ENCODE peak calls at places on chromosomes 13 and 19, in six cellular contexts. One of them, this sample, is unnamed.

GRCh38 chr13:20993661-20994440 is 67.5 kb downstream of the LATS2 start:
- DNase-seq in tibial nerve: no peak
- DNase-seq in sigmoid colon: no peak
- DNase-seq in HepG2: no peak
- DNase-seq in H1: no peak
- DNase-seq in transverse colon: no peak
- DNase-seq in this sample: no peak

GRCh38 chr19:19329199-19329598 is 8.6 kb downstream of the MAU2 start:
- DNase-seq in tibial nerve: no peak
- DNase-seq in sigmoid colon: no peak
- DNase-seq in HepG2: no peak
- DNase-seq in H1: no peak
- DNase-seq in transverse colon: no peak
- DNase-seq in this sample: no peak

GRCh38 chr19:46697142-46697960 is 19.6 kb downstream of the PRKD2 start:
- DNase-seq in tibial nerve: peak; percentile 79
- DNase-seq in sigmoid colon: peak; percentile 94
- DNase-seq in HepG2: no peak
- DNase-seq in H1: peak; percentile 96
- DNase-seq in transverse colon: peak; percentile 96
- DNase-seq in this sample: peak; percentile 94

GRCh38 chr19:3459322-3459881 is 20.9 kb downstream of the SMIM24 start:
- DNase-seq in tibial nerve: peak; percentile 87
- DNase-seq in sigmoid colon: peak; percentile 95
- DNase-seq in HepG2: no peak
- DNase-seq in H1: no peak
- DNase-seq in transverse colon: peak; percentile 63
- DNase-seq in this sample: peak; percentile 62

GRCh38 chr13:109840893-109841287 is 54.5 kb upstream of the IRS2 start:
- DNase-seq in tibial nerve: no peak
- DNase-seq in sigmoid colon: no peak
- DNase-seq in HepG2: no peak
- DNase-seq in H1: no peak
- DNase-seq in transverse colon: no peak
- DNase-seq in this sample: no peak

GRCh38 chr13:51801631-51802099 is 2.3 kb downstream of the DHRS12 start:
- DNase-seq in tibial nerve: peak; percentile 57
- DNase-seq in sigmoid colon: peak; percentile 92
- DNase-seq in HepG2: no peak
- DNase-seq in H1: no peak
- DNase-seq in transverse colon: peak; percentile 87
- DNase-seq in this sample: peak; percentile 92

GRCh38 chr13:54162069-54162468 is 1133.5 kb downstream of the OLFM4 start:
- DNase-seq in tibial nerve: no peak
- DNase-seq in sigmoid colon: no peak
- DNase-seq in HepG2: no peak
- DNase-seq in H1: no peak
- DNase-seq in transverse colon: no peak
- DNase-seq in this sample: no peak

GRCh38 chr13:106796280-106797047 is 228.5 kb upstream of the ARGLU1 start:
- DNase-seq in tibial nerve: no peak
- DNase-seq in sigmoid colon: no peak
- DNase-seq in HepG2: no peak
- DNase-seq in H1: peak; percentile 77
- DNase-seq in transverse colon: no peak
- DNase-seq in this sample: no peak

GRCh38 chr19:30341646-30342201 is 30.5 kb upstream of the ZNF536 start:
- DNase-seq in tibial nerve: no peak
- DNase-seq in sigmoid colon: no peak
- DNase-seq in HepG2: no peak
- DNase-seq in H1: no peak
- DNase-seq in transverse colon: no peak
- DNase-seq in this sample: no peak

GRCh38 chr19:19061491-19061890 is 2.3 kb upstream of the SLC25A42 start:
- DNase-seq in tibial nerve: no peak
- DNase-seq in sigmoid colon: no peak
- DNase-seq in HepG2: no peak
- DNase-seq in H1: no peak
- DNase-seq in transverse colon: no peak
- DNase-seq in this sample: peak; percentile 28

GRCh38 chr19:18294467-18294864 is 13.0 kb upstream of the JUND start:
- DNase-seq in tibial nerve: no peak
- DNase-seq in sigmoid colon: no peak
- DNase-seq in HepG2: no peak
- DNase-seq in H1: no peak
- DNase-seq in transverse colon: peak; percentile 69
- DNase-seq in this sample: peak; percentile 66

GRCh38 chr19:40223135-40223822 is 3.2 kb downstream of the CCNP start:
- DNase-seq in tibial nerve: no peak
- DNase-seq in sigmoid colon: no peak
- DNase-seq in HepG2: no peak
- DNase-seq in H1: peak; percentile 85
- DNase-seq in transverse colon: peak; percentile 67
- DNase-seq in this sample: peak; percentile 30

GRCh38 chr13:40664100-40665060 is 2.1 kb downstream of the FOXO1 start:
- DNase-seq in tibial nerve: peak; percentile 66
- DNase-seq in sigmoid colon: peak; percentile 83
- DNase-seq in HepG2: peak; percentile 43
- DNase-seq in H1: no peak
- DNase-seq in transverse colon: peak; percentile 90
- DNase-seq in this sample: peak; percentile 82

GRCh38 chr19:44512326-44513298 is 12.3 kb upstream of the ZNF180 start:
- DNase-seq in tibial nerve: no peak
- DNase-seq in sigmoid colon: no peak
- DNase-seq in HepG2: peak; percentile 36
- DNase-seq in H1: peak; percentile 31
- DNase-seq in transverse colon: peak; percentile 14
- DNase-seq in this sample: no peak

GRCh38 chr13:90689111-90689510 is 658.4 kb upstream of the MIR17HG start:
- DNase-seq in tibial nerve: no peak
- DNase-seq in sigmoid colon: no peak
- DNase-seq in HepG2: no peak
- DNase-seq in H1: no peak
- DNase-seq in transverse colon: no peak
- DNase-seq in this sample: no peak

GRCh38 chr13:39100996-39101751 is 62.9 kb downstream of the NHLRC3 start:
- DNase-seq in tibial nerve: no peak
- DNase-seq in sigmoid colon: no peak
- DNase-seq in HepG2: no peak
- DNase-seq in H1: no peak
- DNase-seq in transverse colon: no peak
- DNase-seq in this sample: no peak

GRCh38 chr13:78589206-78589605 is 14.1 kb downstream of the POU4F1 start:
- DNase-seq in tibial nerve: no peak
- DNase-seq in sigmoid colon: no peak
- DNase-seq in HepG2: peak; percentile 39
- DNase-seq in H1: no peak
- DNase-seq in transverse colon: no peak
- DNase-seq in this sample: no peak

GRCh38 chr19:2537544-2537943 is 61.6 kb downstream of the GADD45B start:
- DNase-seq in tibial nerve: no peak
- DNase-seq in sigmoid colon: no peak
- DNase-seq in HepG2: no peak
- DNase-seq in H1: no peak
- DNase-seq in transverse colon: no peak
- DNase-seq in this sample: no peak

GRCh38 chr19:1049106-1049505 is 9.2 kb downstream of the ABCA7 start:
- DNase-seq in tibial nerve: no peak
- DNase-seq in sigmoid colon: no peak
- DNase-seq in HepG2: no peak
- DNase-seq in H1: no peak
- DNase-seq in transverse colon: no peak
- DNase-seq in this sample: no peak

GRCh38 chr19:28555317-28555716 is 657.6 kb downstream of the UQCRFS1 start:
- DNase-seq in tibial nerve: no peak
- DNase-seq in sigmoid colon: no peak
- DNase-seq in HepG2: no peak
- DNase-seq in H1: no peak
- DNase-seq in transverse colon: no peak
- DNase-seq in this sample: no peak

GRCh38 chr19:28560786-28561185 is 652.2 kb downstream of the UQCRFS1 start:
- DNase-seq in tibial nerve: no peak
- DNase-seq in sigmoid colon: no peak
- DNase-seq in HepG2: no peak
- DNase-seq in H1: no peak
- DNase-seq in transverse colon: no peak
- DNase-seq in this sample: no peak

GRCh38 chr19:28554321-28555091 is 658.4 kb downstream of the UQCRFS1 start:
- DNase-seq in tibial nerve: no peak
- DNase-seq in sigmoid colon: no peak
- DNase-seq in HepG2: no peak
- DNase-seq in H1: no peak
- DNase-seq in transverse colon: no peak
- DNase-seq in this sample: no peak

GRCh38 chr19:28556371-28556770 is 656.6 kb downstream of the UQCRFS1 start:
- DNase-seq in tibial nerve: no peak
- DNase-seq in sigmoid colon: no peak
- DNase-seq in HepG2: no peak
- DNase-seq in H1: no peak
- DNase-seq in transverse colon: no peak
- DNase-seq in this sample: no peak

DNA sequence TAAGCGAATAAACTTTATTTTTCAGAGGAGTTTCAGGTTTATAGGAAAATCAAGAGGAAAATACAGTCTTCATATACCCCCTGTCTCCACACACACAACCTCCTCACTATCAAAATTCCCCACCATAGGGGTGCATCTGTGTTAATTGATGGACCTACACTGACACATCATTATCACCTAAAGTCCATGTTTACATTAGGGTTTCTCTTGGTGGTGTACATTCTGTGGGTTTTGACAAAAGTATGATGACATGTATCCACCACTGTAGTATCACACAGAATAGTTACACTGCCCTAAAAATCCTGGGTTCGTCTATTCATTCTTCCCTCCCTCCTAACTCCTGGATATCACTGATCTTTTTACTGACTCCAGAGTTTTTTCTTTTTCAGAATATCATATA is 654.2 kb downstream of the UQCRFS1 start:
- DNase-seq in tibial nerve: no peak
- DNase-seq in sigmoid colon: no peak
- DNase-seq in HepG2: no peak
- DNase-seq in H1: no peak
- DNase-seq in transverse colon: no peak
- DNase-seq in this sample: no peak
- TF ChIP-seq EP300 in tibial nerve: no peak
- TF ChIP-seq EP300 in sigmoid colon: no peak
- TF ChIP-seq EP300 in HepG2: no peak
- TF ChIP-seq EP300 in H1: no peak
- TF ChIP-seq EP300 in transverse colon: no peak
- TF ChIP-seq EP300 in this sample: no peak

GRCh38 chr19:49688531-49689132 is 762 bp upstream of the ADM5 start:
- DNase-seq in tibial nerve: no peak
- DNase-seq in sigmoid colon: no peak
- DNase-seq in HepG2: no peak
- DNase-seq in H1: no peak
- DNase-seq in transverse colon: no peak
- DNase-seq in this sample: no peak

GRCh38 chr19:49690656-49691242 is at the start of gene CPT1C:
- DNase-seq in tibial nerve: peak; percentile 70
- DNase-seq in sigmoid colon: peak; percentile 93
- DNase-seq in HepG2: no peak
- DNase-seq in H1: peak; percentile 73
- DNase-seq in transverse colon: peak; percentile 75
- DNase-seq in this sample: peak; percentile 79

GRCh38 chr19:49690073-49690655 is 752 bp upstream of the CPT1C start:
- DNase-seq in tibial nerve: no peak
- DNase-seq in sigmoid colon: no peak
- DNase-seq in HepG2: no peak
- DNase-seq in H1: no peak
- DNase-seq in transverse colon: no peak
- DNase-seq in this sample: no peak

GRCh38 chr19:49687566-49688316 is 1.7 kb upstream of the ADM5 start:
- DNase-seq in tibial nerve: no peak
- DNase-seq in sigmoid colon: no peak
- DNase-seq in HepG2: no peak
- DNase-seq in H1: no peak
- DNase-seq in transverse colon: no peak
- DNase-seq in this sample: no peak

GRCh38 chr19:49689133-49690072 is at the start of gene ADM5:
- DNase-seq in tibial nerve: no peak
- DNase-seq in sigmoid colon: no peak
- DNase-seq in HepG2: no peak
- DNase-seq in H1: no peak
- DNase-seq in transverse colon: peak; percentile 70
- DNase-seq in this sample: peak; percentile 77
- TF ChIP-seq CTCF in tibial nerve: peak; percentile 42
- TF ChIP-seq CTCF in sigmoid colon: no peak
- TF ChIP-seq CTCF in HepG2: no peak
- TF ChIP-seq CTCF in H1: peak; percentile 65
- TF ChIP-seq CTCF in transverse colon: peak; percentile 42
- TF ChIP-seq CTCF in this sample: peak; percentile 6

GRCh38 chr19:6887326-6887725 is at the start of gene ADGRE1:
- DNase-seq in tibial nerve: no peak
- DNase-seq in sigmoid colon: no peak
- DNase-seq in HepG2: no peak
- DNase-seq in H1: no peak
- DNase-seq in transverse colon: no peak
- DNase-seq in this sample: no peak
- TF ChIP-seq EP300 in tibial nerve: no peak
- TF ChIP-seq EP300 in sigmoid colon: no peak
- TF ChIP-seq EP300 in HepG2: no peak
- TF ChIP-seq EP300 in H1: no peak
- TF ChIP-seq EP300 in transverse colon: no peak
- TF ChIP-seq EP300 in this sample: no peak

GRCh38 chr13:46903748-46904147 is 6.9 kb upstream of the HTR2A start:
- DNase-seq in tibial nerve: no peak
- DNase-seq in sigmoid colon: no peak
- DNase-seq in HepG2: no peak
- DNase-seq in H1: no peak
- DNase-seq in transverse colon: no peak
- DNase-seq in this sample: no peak

GRCh38 chr13:46906440-46906839 is 9.6 kb upstream of the HTR2A start:
- DNase-seq in tibial nerve: no peak
- DNase-seq in sigmoid colon: no peak
- DNase-seq in HepG2: no peak
- DNase-seq in H1: no peak
- DNase-seq in transverse colon: no peak
- DNase-seq in this sample: no peak

GRCh38 chr13:46901721-46902120 is 4.9 kb upstream of the HTR2A start:
- DNase-seq in tibial nerve: no peak
- DNase-seq in sigmoid colon: no peak
- DNase-seq in HepG2: no peak
- DNase-seq in H1: no peak
- DNase-seq in transverse colon: no peak
- DNase-seq in this sample: no peak

GRCh38 chr13:46908511-46908910 is 11.7 kb upstream of the HTR2A start:
- DNase-seq in tibial nerve: no peak
- DNase-seq in sigmoid colon: no peak
- DNase-seq in HepG2: no peak
- DNase-seq in H1: no peak
- DNase-seq in transverse colon: no peak
- DNase-seq in this sample: no peak

DNA sequence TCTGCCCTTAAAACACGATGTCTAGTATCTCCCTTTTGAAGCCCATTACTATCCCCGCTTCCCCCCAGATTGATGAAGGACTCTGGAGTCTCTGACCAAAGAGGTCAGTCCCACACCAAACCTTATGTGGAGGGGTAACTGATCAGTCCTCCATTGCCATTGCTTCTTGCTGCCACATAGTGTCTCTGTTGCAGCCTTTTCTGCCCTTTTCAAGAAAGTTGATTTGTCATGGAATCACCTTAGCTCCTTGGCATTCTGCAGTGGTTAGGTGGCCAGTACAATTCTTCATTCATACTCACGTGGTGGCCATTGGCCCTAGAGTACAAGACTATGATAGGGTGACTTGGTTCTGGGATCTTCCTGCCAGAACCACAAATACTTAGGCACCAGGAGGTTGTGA is 8.4 kb upstream of the HTR2A start:
- DNase-seq in tibial nerve: no peak
- DNase-seq in sigmoid colon: no peak
- DNase-seq in HepG2: no peak
- DNase-seq in H1: peak; percentile 2
- DNase-seq in transverse colon: no peak
- DNase-seq in this sample: no peak
- TF ChIP-seq CTCF in tibial nerve: no peak
- TF ChIP-seq CTCF in sigmoid colon: no peak
- TF ChIP-seq CTCF in HepG2: no peak
- TF ChIP-seq CTCF in H1: peak; percentile 42
- TF ChIP-seq CTCF in transverse colon: no peak
- TF ChIP-seq CTCF in this sample: no peak

This sample was measured in stomach.